ENCODE peak calls at places on chromosomes 12 and 14, in five cellular contexts. L is CD8-positive, alpha-beta T cell; D is heart left ventricle; R is small intestine; S is aorta. Q is an unnamed sample.

GRCh38 chr14:104751539-104752337 is 1.2 kb upstream of the SIVA1 start:
- DNase-seq in L (no peak), D (no peak), R (no peak), S (peak; percentile 48), Q (peak; percentile 35)

GRCh38 chr12:47820631-47821345 is 1.1 kb upstream of the HDAC7 start:
- DNase-seq in L (no peak), D (peak; percentile 90), R (peak; percentile 58), S (peak; percentile 92), Q (peak; percentile 92)

GRCh38 chr12:114412307-114412706 is 6.4 kb upstream of the TBX5 start:
- DNase-seq in L (no peak), D (no peak), R (no peak), S (no peak), Q (no peak)

GRCh38 chr14:104030958-104031357 is 54.5 kb upstream of the ASPG start:
- DNase-seq in L (no peak), D (no peak), R (no peak), S (no peak), Q (no peak)

GRCh38 chr12:67586951-67587350 is 61.6 kb upstream of the DYRK2 start:
- DNase-seq in L (no peak), D (no peak), R (no peak), S (no peak), Q (no peak)

GRCh38 chr12:26701604-26702215 is 131.3 kb downstream of the ITPR2 start:
- DNase-seq in L (no peak), D (no peak), R (peak; percentile 55), S (no peak), Q (no peak)

GRCh38 chr14:56194062-56194461 is 75.9 kb downstream of the PELI2 start:
- DNase-seq in L (peak; percentile 36), D (no peak), R (no peak), S (no peak), Q (no peak)

GRCh38 chr12:9163392-9163791 is 44.8 kb downstream of the PZP start:
- DNase-seq in L (no peak), D (peak; percentile 36), R (no peak), S (no peak), Q (no peak)

GRCh38 chr12:16158018-16158417 is 119.5 kb downstream of the SLC15A5 start:
- DNase-seq in L (no peak), D (no peak), R (no peak), S (no peak), Q (no peak)

GRCh38 chr12:49683604-49684309 is 23.4 kb downstream of the FMNL3 start:
- DNase-seq in L (peak; percentile 29), D (no peak), R (no peak), S (no peak), Q (no peak)

GRCh38 chr14:23539209-23539866 is 12.2 kb downstream of the ZFHX2 start:
- DNase-seq in L (no peak), D (no peak), R (peak; percentile 36), S (no peak), Q (no peak)

GRCh38 chr12:57196439-57196838 is 20.2 kb upstream of the NXPH4 start:
- DNase-seq in L (no peak), D (no peak), R (peak; percentile 11), S (no peak), Q (no peak)

GRCh38 chr14:75450381-75451276 is 22.8 kb downstream of the JDP2 start:
- DNase-seq in L (no peak), D (peak; percentile 52), R (peak; percentile 98), S (peak; percentile 17), Q (peak; percentile 54)

GRCh38 chr12:57179331-57180086 is 32.1 kb upstream of the LRP1-AS start:
- DNase-seq in L (no peak), D (no peak), R (no peak), S (no peak), Q (no peak)

GRCh38 chr14:57982802-57983201 is 116.9 kb upstream of the SLC35F4 start:
- DNase-seq in L (no peak), D (no peak), R (no peak), S (no peak), Q (no peak)

GRCh38 chr12:132027636-132028035 is 77.9 kb downstream of the EP400 start:
- DNase-seq in L (no peak), D (no peak), R (no peak), S (no peak), Q (no peak)

GRCh38 chr14:100147181-100147631 is 12.2 kb downstream of the DEGS2 start:
- DNase-seq in L (peak; percentile 86), D (no peak), R (peak; percentile 83), S (no peak), Q (no peak)

GRCh38 chr14:105489607-105490317 is 1.3 kb upstream of the TEDC1 start:
- DNase-seq in L (peak; percentile 93), D (peak; percentile 89), R (peak; percentile 91), S (peak; percentile 92), Q (peak; percentile 92)

GRCh38 chr12:101759396-101760047 is 20.3 kb upstream of the SYCP3 start:
- DNase-seq in L (no peak), D (no peak), R (peak; percentile 50), S (no peak), Q (no peak)

GRCh38 chr14:43587183-43587582 is 919.9 kb downstream of the FSCB start:
- DNase-seq in L (no peak), D (no peak), R (no peak), S (no peak), Q (no peak)

GRCh38 chr14:65403231-65403630 is 9.3 kb upstream of the FUT8 start:
- DNase-seq in L (no peak), D (no peak), R (no peak), S (no peak), Q (no peak)

GRCh38 chr14:59363545-59364226 is 101.5 kb downstream of the GPR135 start:
- DNase-seq in L (no peak), D (no peak), R (no peak), S (no peak), Q (no peak)

GRCh38 chr12:103928736-103929050 is 1.5 kb upstream of the HSP90B1 start:
- DNase-seq in L (peak; percentile 67), D (no peak), R (peak; percentile 51), S (peak; percentile 64), Q (peak; percentile 15)

GRCh38 chr12:3201741-3202500 is 124.7 kb downstream of the TSPAN9 start:
- DNase-seq in L (no peak), D (peak; percentile 73), R (no peak), S (no peak), Q (no peak)
- H3K4me3 ChIP-seq in L (no peak overlapping the region), D (peak overlapping the region; percentile 73), R (no peak overlapping the region), S (no peak overlapping the region), Q (peak overlapping the region; percentile 54)

GRCh38 chr12:130920119-130920703 is 33.5 kb upstream of the ADGRD1 start:
- DNase-seq in L (no peak), D (no peak), R (no peak), S (no peak), Q (no peak)
- H3K27ac ChIP-seq in L (no peak overlapping the region), D (peak overlapping the region; percentile 57), R (peak overlapping the region; percentile 14), S (no peak overlapping the region), Q (peak overlapping the region; percentile 7)

DNA sequence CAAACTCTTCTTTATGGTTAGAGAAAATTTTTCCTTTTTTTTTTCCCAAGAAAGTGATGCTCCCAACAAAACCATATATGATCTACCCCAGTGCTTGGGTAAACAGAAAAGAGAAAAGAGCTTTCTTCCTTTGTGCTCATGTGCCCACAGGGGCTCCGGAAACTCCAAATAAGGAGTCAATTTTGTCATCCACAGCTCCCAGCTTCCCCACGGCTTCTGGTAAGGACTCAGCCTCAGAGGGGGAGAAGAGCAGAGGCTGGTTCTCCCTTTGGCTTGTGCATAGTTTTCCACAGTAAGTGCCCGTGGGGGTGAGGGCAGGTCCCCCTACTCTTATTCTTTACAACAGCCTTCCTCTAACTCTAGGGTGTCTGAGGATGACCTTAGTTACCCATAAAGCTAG is 13.3 kb upstream of the RGS6 start:
- DNase-seq in L (no peak), D (no peak), R (no peak), S (no peak), Q (no peak)
- H3K4me3 ChIP-seq in L (no peak overlapping the region), D (no peak overlapping the region), R (no peak overlapping the region), S (no peak overlapping the region), Q (no peak overlapping the region)

GRCh38 chr12:25376392-25376791 is 125.7 kb upstream of the KRAS start:
- DNase-seq in L (no peak), D (no peak), R (no peak), S (no peak), Q (no peak)
- H3K27ac ChIP-seq in L (no peak overlapping the region), D (no peak overlapping the region), R (no peak overlapping the region), S (no peak overlapping the region), Q (no peak overlapping the region)

DNA sequence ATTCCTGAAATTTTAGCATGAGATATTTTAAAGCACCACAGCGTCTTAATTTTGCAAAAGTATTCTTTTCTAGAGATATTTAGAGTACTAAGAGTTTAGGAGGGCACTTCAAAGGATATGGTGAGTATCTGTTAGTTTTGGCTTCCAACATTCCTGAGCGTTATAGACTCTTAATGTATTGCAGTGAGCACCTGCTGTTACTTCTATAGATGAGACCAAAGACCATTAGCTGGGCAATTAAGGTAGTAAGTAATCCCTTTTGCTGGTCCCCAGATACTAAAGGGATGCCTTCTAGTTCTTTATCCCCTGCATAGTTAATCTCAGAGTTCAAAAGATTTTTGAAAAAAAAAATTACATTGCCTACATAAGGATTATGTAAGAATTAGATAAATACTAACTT is 975.6 kb downstream of the GALC start:
- DNase-seq in L (no peak), D (no peak), R (no peak), S (no peak), Q (no peak)
- H3K4me3 ChIP-seq in L (no peak overlapping the region), D (no peak overlapping the region), R (no peak overlapping the region), S (no peak overlapping the region), Q (no peak overlapping the region)

GRCh38 chr14:21524575-21525518 is 1.3 kb downstream of the SALL2 start:
- DNase-seq in L (no peak), D (no peak), R (no peak), S (no peak), Q (no peak)

GRCh38 chr14:21526672-21527319 is 650 bp upstream of the SALL2 start:
- DNase-seq in L (no peak), D (no peak), R (no peak), S (no peak), Q (no peak)

GRCh38 chr14:21527320-21527679 is 1.2 kb upstream of the SALL2 start:
- DNase-seq in L (no peak), D (no peak), R (no peak), S (no peak), Q (no peak)

GRCh38 chr14:21525995-21526671 is at the start of gene SALL2:
- DNase-seq in L (peak; percentile 66), D (peak; percentile 77), R (peak; percentile 27), S (peak; percentile 83), Q (peak; percentile 76)

DNA sequence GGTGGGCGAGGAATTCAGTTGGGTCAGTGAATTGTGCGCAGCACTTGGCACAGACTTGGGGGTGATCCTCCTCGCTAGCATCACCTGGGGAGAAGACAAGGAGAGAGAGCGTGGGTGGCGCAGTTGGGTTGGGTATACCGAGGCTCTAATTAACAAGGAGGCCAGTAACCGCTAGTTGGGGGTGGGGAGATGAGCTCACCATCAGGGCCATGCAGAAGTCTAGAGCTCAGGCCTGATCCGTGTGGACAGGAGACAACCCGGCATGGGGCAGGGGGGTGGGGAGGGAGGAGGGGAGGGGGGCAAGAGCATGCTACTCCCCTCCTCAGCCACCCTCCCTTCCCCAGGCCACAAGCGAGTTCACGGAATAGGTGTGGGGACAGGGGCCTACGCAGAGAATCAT is 575 bp downstream of the SALL2 start:
- DNase-seq in L (no peak), D (no peak), R (no peak), S (no peak), Q (no peak)
- H3K27ac ChIP-seq in L (no peak overlapping the region), D (no peak overlapping the region), R (no peak overlapping the region), S (no peak overlapping the region), Q (peak overlapping the region; percentile 46)